ENCODE peak calls at places on chromosomes 3 and 15, in nine cellular contexts. I is CD8-positive, alpha-beta T cell; F is cardiac muscle cell; L is mesendoderm; B is psoas muscle; Y is naive thymus-derived CD4-positive, alpha-beta T cell; M is GM12864; E is right lobe of liver; J is small intestine. N is an unnamed sample.

GRCh38 chr3:138381950-138382715 is 33.8 kb downstream of the MRAS start:
- DNase-seq in J (no peak), E (peak), L (peak), I (no peak), M (no peak), F (peak), B (peak), Y (no peak), N (no peak)

GRCh38 chr15:101437209-101437608 is 52.3 kb downstream of the PCSK6 start:
- DNase-seq in Y (peak), I (no peak), L (no peak), F (no peak), B (no peak), E (peak), M (no peak), J (no peak), N (no peak)

GRCh38 chr15:55937040-55937439 is 56.4 kb downstream of the NEDD4 start:
- DNase-seq in Y (no peak), L (no peak), M (no peak), J (no peak), I (no peak), B (no peak), E (no peak), F (peak), N (no peak)

GRCh38 chr3:26915208-26915607 is 292.6 kb downstream of the LRRC3B start:
- DNase-seq in J (no peak), F (no peak), M (no peak), I (no peak), Y (no peak), E (no peak), B (no peak), L (no peak), N (no peak)

GRCh38 chr3:127411083-127411727 is 123.4 kb upstream of the PRR20G start:
- DNase-seq in I (no peak), L (peak), B (no peak), Y (no peak), F (no peak), J (no peak), M (no peak), E (no peak), N (no peak)

GRCh38 chr3:179093807-179094206 is 22.2 kb upstream of the ZMAT3 start:
- DNase-seq in M (no peak), F (no peak), Y (no peak), B (no peak), L (peak), I (no peak), E (no peak), J (no peak), N (no peak)

GRCh38 chr3:133595341-133595740 is 21.9 kb downstream of the CDV3 start:
- DNase-seq in L (no peak), F (no peak), E (no peak), B (no peak), Y (no peak), I (no peak), M (no peak), J (no peak), N (no peak)

GRCh38 chr3:134017490-134017889 is 12.2 kb downstream of the SLCO2A1 start:
- DNase-seq in I (no peak), E (no peak), J (no peak), Y (peak), M (no peak), L (no peak), B (no peak), F (no peak), N (no peak)

GRCh38 chr3:43696881-43697280 is 6.1 kb downstream of the ABHD5 start:
- DNase-seq in M (no peak), L (no peak), F (no peak), B (no peak), J (no peak), E (no peak), I (no peak), Y (no peak), N (no peak)

GRCh38 chr3:44685128-44685800 is 27.2 kb upstream of the ZNF502 start:
- DNase-seq in J (peak), B (peak), E (peak), I (peak), L (peak), F (peak), M (peak), Y (peak), N (no peak)

GRCh38 chr3:168312991-168313390 is 217.3 kb upstream of the GOLIM4 start:
- DNase-seq in E (no peak), F (no peak), J (no peak), Y (no peak), M (no peak), B (no peak), L (no peak), I (no peak), N (no peak)

GRCh38 chr3:36959821-36960220 is 15.0 kb upstream of the TRANK1 start:
- DNase-seq in B (no peak), I (no peak), E (no peak), L (no peak), F (no peak), J (no peak), M (no peak), Y (no peak), N (no peak)

GRCh38 chr15:52124270-52124878 is 11.8 kb upstream of the BCL2L10 start:
- DNase-seq in L (peak), M (no peak), Y (no peak), F (peak), J (peak), E (no peak), I (no peak), B (no peak), N (no peak)

GRCh38 chr3:16883057-16883725 is 1.6 kb upstream of the PLCL2 start:
- DNase-seq in J (peak), I (no peak), M (no peak), Y (no peak), B (no peak), L (peak), E (no peak), F (no peak), N (no peak)

GRCh38 chr15:31489281-31489680 is 162.6 kb downstream of the KLF13 start:
- DNase-seq in I (no peak), L (no peak), E (no peak), J (no peak), B (no peak), Y (no peak), M (no peak), F (no peak), N (no peak)

GRCh38 chr3:39414421-39414907 is 7.9 kb downstream of the RPSA start:
- DNase-seq in I (no peak), Y (no peak), J (no peak), E (no peak), M (no peak), L (no peak), F (no peak), B (no peak), N (peak)

GRCh38 chr3:32297366-32297765 is 58.9 kb downstream of the CMTM8 start:
- DNase-seq in M (no peak), E (no peak), L (no peak), B (no peak), F (no peak), I (no peak), J (no peak), Y (peak), N (no peak)

GRCh38 chr3:126926684-126927404 is 56.1 kb upstream of the PLXNA1 start:
- DNase-seq in I (no peak), F (peak), E (no peak), M (no peak), L (no peak), B (peak), Y (no peak), J (no peak), N (no peak)

GRCh38 chr3:143237036-143237688 is 117.6 kb downstream of the CHST2 start:
- DNase-seq in B (no peak), J (no peak), M (no peak), E (no peak), I (no peak), Y (no peak), F (peak), L (no peak), N (no peak)

GRCh38 chr3:146221276-146221675 is 29.6 kb downstream of the PLSCR4 start:
- DNase-seq in F (peak), B (no peak), E (no peak), J (no peak), L (no peak), I (no peak), Y (no peak), M (no peak), N (no peak)

GRCh38 chr3:193857996-193858395 is 265.0 kb downstream of the OPA1 start:
- DNase-seq in E (no peak), L (no peak), B (no peak), M (no peak), F (peak), J (no peak), I (no peak), Y (no peak), N (peak)

GRCh38 chr15:34014556-34014955 is 24.4 kb downstream of the AVEN start:
- DNase-seq in B (no peak), F (peak), E (no peak), J (no peak), M (no peak), Y (no peak), L (no peak), I (no peak), N (no peak)

GRCh38 chr3:42513121-42513520 is 10.7 kb downstream of the VIPR1 start:
- DNase-seq in M (no peak), I (no peak), B (no peak), E (no peak), F (no peak), J (no peak), L (no peak), Y (no peak), N (no peak)

GRCh38 chr15:60473135-60473534 is 5.8 kb downstream of the ICE2 start:
- DNase-seq in E (no peak), B (no peak), L (no peak), F (no peak), J (no peak), M (no peak), I (no peak), Y (no peak), N (no peak)

GRCh38 chr3:127779747-127780146 is 42.6 kb downstream of the MGLL start:
- DNase-seq in M (peak), F (no peak), B (no peak), L (no peak), Y (no peak), J (peak), I (no peak), E (no peak), N (peak)

GRCh38 chr3:66808891-66809578 is 189.1 kb upstream of the KBTBD8 start:
- DNase-seq in M (no peak), E (peak), B (no peak), I (no peak), J (peak), L (no peak), F (no peak), Y (no peak), N (no peak)

GRCh38 chr3:192183109-192183508 is 544.2 kb downstream of the FGF12 start:
- DNase-seq in F (no peak), E (no peak), J (no peak), I (no peak), M (no peak), B (no peak), Y (no peak), L (no peak), N (no peak)

GRCh38 chr15:25682349-25682748 is 180.8 kb downstream of the ATP10A start:
- DNase-seq in Y (no peak), F (no peak), M (no peak), L (no peak), E (no peak), I (no peak), J (no peak), B (peak), N (no peak)

GRCh38 chr15:70025413-70026296 is 72.1 kb downstream of the TLE3 start:
- DNase-seq in I (no peak), E (no peak), L (no peak), F (peak), Y (no peak), J (no peak), M (no peak), B (no peak), N (no peak)

GRCh38 chr3:52299815-52300611 is 12.4 kb downstream of the GLYCTK start:
- DNase-seq in Y (no peak), E (peak), J (peak), M (no peak), B (no peak), I (no peak), F (peak), L (peak), N (peak)

GRCh38 chr3:61927332-61927731 is 366.0 kb downstream of the PTPRG start:
- DNase-seq in I (no peak), J (no peak), L (no peak), M (no peak), E (no peak), B (peak), F (peak), Y (no peak), N (no peak)

GRCh38 chr3:156233875-156234274 is 113.5 kb downstream of the KCNAB1 start:
- DNase-seq in F (no peak), L (peak), M (no peak), J (no peak), Y (no peak), E (no peak), B (no peak), I (no peak), N (no peak)

GRCh38 chr3:39277893-39278615 is 1.8 kb downstream of the CX3CR1 start:
- DNase-seq in I (no peak), E (no peak), M (no peak), B (no peak), Y (no peak), J (no peak), L (no peak), F (no peak), N (no peak)

GRCh38 chr3:125651246-125651645 is 55.9 kb upstream of the OSBPL11 start:
- DNase-seq in Y (no peak), E (no peak), L (peak), F (no peak), J (no peak), B (no peak), I (no peak), M (no peak), N (no peak)

GRCh38 chr3:8848696-8849131 is 79.3 kb upstream of the OXTR start:
- DNase-seq in J (no peak), Y (no peak), L (no peak), I (no peak), M (no peak), F (peak), E (no peak), B (no peak), N (no peak)

GRCh38 chr15:58512522-58512921 is 80.7 kb downstream of the LIPC start:
- DNase-seq in I (no peak), B (no peak), Y (no peak), J (no peak), F (no peak), M (no peak), L (no peak), E (no peak), N (no peak)
- H3K4me3 ChIP-seq in I (no peak), B (no peak), Y (no peak), J (no peak), F (no peak), M (no peak), L (no peak), E (no peak), N (no peak)

GRCh38 chr3:136931587-136931986 is 26.2 kb upstream of the IL20RB start:
- DNase-seq in E (no peak), B (no peak), L (no peak), Y (no peak), M (no peak), J (no peak), F (no peak), I (no peak), N (no peak)
- H3K4me3 ChIP-seq in E (no peak), B (peak), L (no peak), Y (no peak), M (no peak), J (no peak), F (no peak), I (no peak), N (no peak)

GRCh38 chr15:95659646-95660045 is 670.9 kb upstream of the NR2F2 start:
- DNase-seq in I (no peak), M (no peak), Y (no peak), J (no peak), E (no peak), F (no peak), L (no peak), B (no peak), N (no peak)

GRCh38 chr15:95668201-95668600 is 662.3 kb upstream of the NR2F2 start:
- DNase-seq in I (no peak), M (no peak), E (no peak), L (no peak), F (no peak), B (no peak), Y (no peak), J (no peak), N (no peak)

GRCh38 chr15:95663156-95663831 is 667.2 kb upstream of the NR2F2 start:
- DNase-seq in E (no peak), I (no peak), B (no peak), J (no peak), L (no peak), Y (no peak), F (peak), M (no peak), N (no peak)

GRCh38 chr15:95662638-95663037 is 667.9 kb upstream of the NR2F2 start:
- DNase-seq in M (no peak), B (no peak), J (no peak), Y (no peak), F (no peak), E (no peak), I (no peak), L (no peak), N (no peak)

GRCh38 chr15:95664435-95664834 is 666.1 kb upstream of the NR2F2 start:
- DNase-seq in I (no peak), B (no peak), L (no peak), F (no peak), Y (no peak), E (peak), M (no peak), J (no peak), N (no peak)
- H3K4me3 ChIP-seq in I (no peak), B (no peak), L (no peak), F (no peak), Y (no peak), E (no peak), M (no peak), J (no peak), N (no peak)

GRCh38 chr15:85749261-85750151 is 45.2 kb downstream of the KLHL25 start:
- DNase-seq in F (peak), E (no peak), M (no peak), L (no peak), I (no peak), Y (no peak), B (no peak), J (no peak), N (no peak)
- H3K4me3 ChIP-seq in F (no peak), E (no peak), M (no peak), L (no peak), I (no peak), Y (no peak), B (peak), J (no peak), N (no peak)

GRCh38 chr15:64701482-64701881 is 73.9 kb downstream of the RBPMS2 start:
- DNase-seq in I (no peak), Y (no peak), M (no peak), F (no peak), J (no peak), L (no peak), B (no peak), E (no peak), N (no peak)
- H3K4me3 ChIP-seq in I (no peak), Y (peak), M (peak), F (peak), J (no peak), L (no peak), B (peak), E (peak), N (no peak)

GRCh38 chr3:3286014-3286413 is 106.5 kb upstream of the CRBN start:
- DNase-seq in M (no peak), J (no peak), F (no peak), I (no peak), Y (no peak), L (no peak), B (no peak), E (no peak), N (no peak)
- H3K4me3 ChIP-seq in M (no peak), J (no peak), F (no peak), I (no peak), Y (no peak), L (no peak), B (no peak), E (no peak), N (no peak)

GRCh38 chr15:73928971-73929627 is 2.8 kb downstream of the LOXL1 start:
- DNase-seq in M (no peak), J (no peak), Y (no peak), F (no peak), B (no peak), I (no peak), L (no peak), E (no peak), N (no peak)
- H3K4me3 ChIP-seq in M (no peak), J (no peak), Y (no peak), F (no peak), B (no peak), I (no peak), L (no peak), E (no peak), N (no peak)

DNA sequence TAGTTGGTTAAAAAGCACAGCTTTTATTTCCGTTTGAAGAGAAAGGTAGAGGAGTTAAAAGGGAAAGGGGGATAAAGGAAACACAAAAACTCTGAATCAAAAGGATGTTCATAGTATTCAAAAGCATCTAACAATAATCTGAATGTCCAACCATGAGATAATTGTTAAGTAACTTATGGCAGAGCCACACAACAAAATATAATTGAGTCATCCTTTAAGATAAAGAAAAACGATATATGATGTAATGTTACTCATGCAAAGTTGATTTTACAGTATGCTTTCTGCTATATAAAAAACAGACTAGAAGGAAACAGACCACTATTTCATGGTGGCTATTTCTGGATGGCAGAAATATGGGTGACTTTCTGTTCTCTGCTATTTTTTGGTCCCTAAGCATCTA is 3.9 kb downstream of the XPC start:
- DNase-seq in F (peak), L (no peak), B (no peak), E (no peak), M (no peak), I (no peak), J (no peak), Y (no peak), N (no peak)
- H3K4me3 ChIP-seq in F (no peak), L (no peak), B (no peak), E (no peak), M (no peak), I (peak), J (no peak), Y (no peak), N (no peak)

DNA sequence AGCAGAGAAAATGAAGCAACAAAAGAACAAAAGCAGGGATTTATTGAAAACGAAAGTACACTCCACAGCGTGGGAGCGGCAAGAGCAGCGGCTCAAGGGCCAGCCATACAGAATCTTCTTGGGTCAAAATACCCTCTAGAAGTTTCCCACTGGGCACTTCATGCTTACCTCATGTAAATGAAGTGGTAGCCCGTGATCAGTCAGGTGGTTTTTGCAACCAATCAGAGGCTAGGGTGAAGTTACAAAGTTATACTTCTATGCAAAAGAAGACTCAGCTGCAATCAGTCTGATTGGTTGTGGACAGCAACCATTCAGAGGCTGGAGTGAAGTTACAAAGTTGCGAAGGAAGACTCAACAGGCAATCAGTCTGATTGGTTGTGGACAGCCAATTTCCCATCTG is 37.8 kb upstream of the TRH start:
- DNase-seq in I (no peak), L (no peak), F (peak), M (peak), J (peak), E (no peak), Y (no peak), B (no peak), N (no peak)
- H3K4me3 ChIP-seq in I (peak), L (no peak), F (no peak), M (peak), J (no peak), E (peak), Y (peak), B (peak), N (peak)

GRCh38 chr15:41501191-41501917 is 7.7 kb downstream of the ITPKA start:
- DNase-seq in L (peak), B (no peak), I (no peak), F (no peak), J (no peak), Y (no peak), E (no peak), M (no peak), N (no peak)
- H3K4me3 ChIP-seq in L (no peak), B (peak), I (peak), F (peak), J (no peak), Y (peak), E (no peak), M (no peak), N (no peak)